ENCODE peak calls at places on chromosome 11, in six cellular contexts. H, C, J, P, L and B are unnamed samples.

GRCh38 chr11:15707971-15708370 is 593.2 kb downstream of the INSC start:
- DNase-seq in L (no peak), C (peak), J (no peak), H (no peak), P (peak), B (peak)

GRCh38 chr11:79400206-79400605 is 40.6 kb downstream of the TENM4 start:
- DNase-seq in J (no peak), P (no peak), L (no peak), H (no peak), C (no peak), B (no peak)

GRCh38 chr11:110434952-110435779 is 5.4 kb downstream of the FDX1 start:
- DNase-seq in H (no peak), P (peak), L (peak), J (no peak), C (no peak), B (no peak)

GRCh38 chr11:91244921-91245320 is 979.7 kb upstream of the FAT3 start:
- DNase-seq in H (no peak), J (no peak), C (no peak), P (no peak), L (no peak), B (no peak)

GRCh38 chr11:123195182-123196059 is at the start of gene CLMP:
- DNase-seq in C (peak), P (peak), J (no peak), H (no peak), L (no peak), B (no peak)

GRCh38 chr11:86288776-86289507 is 13.1 kb upstream of the HIKESHI start:
- DNase-seq in L (no peak), J (no peak), H (no peak), C (no peak), P (no peak), B (no peak)

GRCh38 chr11:120985718-120986569 is 38.0 kb upstream of the TBCEL start:
- DNase-seq in P (peak), C (peak), J (no peak), L (peak), H (no peak), B (no peak)

GRCh38 chr11:67640021-67640757 is 626 bp upstream of the TBX10 start:
- DNase-seq in P (peak), H (no peak), L (peak), J (peak), C (peak), B (peak)

GRCh38 chr11:119130662-119131061 is 9.3 kb downstream of the HINFP start:
- DNase-seq in J (peak), H (no peak), C (no peak), L (no peak), P (no peak), B (no peak)

GRCh38 chr11:86743223-86744118 is 56.9 kb upstream of the PRSS23 start:
- DNase-seq in L (no peak), J (peak), H (no peak), C (no peak), P (no peak), B (no peak)

GRCh38 chr11:17522655-17523054 is 21.6 kb downstream of the USH1C start:
- DNase-seq in C (no peak), L (no peak), H (no peak), J (no peak), P (no peak), B (no peak)

GRCh38 chr11:75664366-75664765 is 4.5 kb downstream of the MAP6 start:
- DNase-seq in P (no peak), L (no peak), J (no peak), C (no peak), H (no peak), B (no peak)